ENCODE peak calls at places on chromosome 13, in four cellular contexts. O is A549; Y is CD8-positive, alpha-beta memory T cell; J is PC-3. E is an unnamed sample. For H3K4me1, the result is how much of the 10 kb centered on the place peaks cover.

GRCh38 chr13:33367931-33368330 is 82.4 kb upstream of the STARD13 start:
- DNase-seq in O (no peak), Y (no peak), J (no peak), E (no peak)

GRCh38 chr13:59750860-59751259 is 412.9 kb downstream of the DIAPH3 start:
- DNase-seq in Y (no peak), J (no peak), O (no peak), E (no peak)

GRCh38 chr13:39394811-39395685 is 207.9 kb downstream of the LHFPL6 start:
- DNase-seq in Y (no peak), J (no peak), O (no peak), E (no peak)

GRCh38 chr13:80894930-80895329 is 554.0 kb upstream of the SPRY2 start:
- DNase-seq in O (no peak), J (no peak), Y (no peak), E (no peak)

GRCh38 chr13:99655351-99656091 is 154.2 kb downstream of the TM9SF2 start:
- DNase-seq in J (peak), Y (no peak), O (peak), E (no peak)

GRCh38 chr13:107466326-107466725 is 749.0 kb downstream of the LIG4 start:
- DNase-seq in Y (no peak), J (peak), O (no peak), E (no peak)

GRCh38 chr13:107553838-107554237 is 661.5 kb downstream of the LIG4 start:
- DNase-seq in J (peak), Y (no peak), O (no peak), E (no peak)

GRCh38 chr13:106318941-106319411 is 216.5 kb downstream of the EFNB2 start:
- DNase-seq in O (peak), J (peak), Y (no peak), E (peak)

GRCh38 chr13:99062593-99062992 is 84.7 kb upstream of the DOCK9 start:
- DNase-seq in O (no peak), J (peak), Y (no peak), E (no peak)

GRCh38 chr13:46620029-46620428 is 67.1 kb downstream of the LRCH1 start:
- DNase-seq in J (no peak), Y (no peak), O (no peak), E (no peak)
- H3K4me1 ChIP-seq in J (under half), Y (under half), O (half or more), E (under half)

GRCh38 chr13:73754241-73754640 is 380.0 kb downstream of the KLF12 start:
- DNase-seq in J (no peak), O (no peak), Y (no peak), E (no peak)
- H3K4me1 ChIP-seq in J (under half), O (under half), Y (under half), E (under half)

GRCh38 chr13:49938274-49938673 is 2.1 kb upstream of the SPRYD7 start:
- DNase-seq in O (no peak), J (no peak), Y (no peak), E (no peak)
- H3K4me1 ChIP-seq in O (under half), J (under half), Y (under half), E (under half)

DNA sequence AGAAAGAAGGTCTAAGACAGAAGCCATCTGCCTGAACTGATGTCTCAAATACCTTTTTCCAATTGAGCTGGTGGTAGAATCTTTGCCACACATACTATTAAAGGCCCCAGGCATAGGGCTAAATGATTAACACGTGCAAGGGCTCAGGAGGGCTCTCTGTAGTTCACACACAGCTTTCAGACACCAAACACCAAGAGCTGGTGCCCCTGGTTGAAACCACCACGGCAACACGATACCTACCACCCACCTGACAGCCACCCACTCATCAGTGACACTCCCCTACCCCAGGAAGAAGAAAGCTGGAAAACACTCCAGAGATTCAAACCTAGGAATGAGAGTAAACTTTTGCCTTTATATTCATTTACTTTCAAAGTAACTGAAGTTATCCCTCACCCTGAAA is 26.8 kb downstream of the IRS2 start:
- DNase-seq in O (no peak), Y (no peak), J (no peak), E (no peak)
- H3K4me1 ChIP-seq in O (under half), Y (under half), J (under half), E (under half)

GRCh38 chr13:45781553-45782326 is 69.8 kb downstream of the SIAH3 start:
- DNase-seq in O (no peak), J (peak), Y (no peak), E (no peak)

GRCh38 chr13:45782327-45783045 is 69.1 kb downstream of the SIAH3 start:
- DNase-seq in J (no peak), O (no peak), Y (no peak), E (no peak)

GRCh38 chr13:45786293-45786920 is 65.1 kb downstream of the SIAH3 start:
- DNase-seq in J (no peak), Y (no peak), O (no peak), E (no peak)

GRCh38 chr13:45783346-45784043 is 68.1 kb downstream of the SIAH3 start:
- DNase-seq in O (no peak), Y (no peak), J (no peak), E (no peak)

GRCh38 chr13:45784755-45785675 is 66.5 kb downstream of the SIAH3 start:
- DNase-seq in Y (no peak), J (no peak), O (no peak), E (no peak)
- H3K4me1 ChIP-seq in Y (under half), J (under half), O (under half), E (under half)

GRCh38 chr13:112057736-112058518 is 9.0 kb upstream of the SOX1 start:
- DNase-seq in J (no peak), Y (no peak), O (no peak), E (no peak)
- H3K4me1 ChIP-seq in J (under half), Y (under half), O (under half), E (under half)

DNA sequence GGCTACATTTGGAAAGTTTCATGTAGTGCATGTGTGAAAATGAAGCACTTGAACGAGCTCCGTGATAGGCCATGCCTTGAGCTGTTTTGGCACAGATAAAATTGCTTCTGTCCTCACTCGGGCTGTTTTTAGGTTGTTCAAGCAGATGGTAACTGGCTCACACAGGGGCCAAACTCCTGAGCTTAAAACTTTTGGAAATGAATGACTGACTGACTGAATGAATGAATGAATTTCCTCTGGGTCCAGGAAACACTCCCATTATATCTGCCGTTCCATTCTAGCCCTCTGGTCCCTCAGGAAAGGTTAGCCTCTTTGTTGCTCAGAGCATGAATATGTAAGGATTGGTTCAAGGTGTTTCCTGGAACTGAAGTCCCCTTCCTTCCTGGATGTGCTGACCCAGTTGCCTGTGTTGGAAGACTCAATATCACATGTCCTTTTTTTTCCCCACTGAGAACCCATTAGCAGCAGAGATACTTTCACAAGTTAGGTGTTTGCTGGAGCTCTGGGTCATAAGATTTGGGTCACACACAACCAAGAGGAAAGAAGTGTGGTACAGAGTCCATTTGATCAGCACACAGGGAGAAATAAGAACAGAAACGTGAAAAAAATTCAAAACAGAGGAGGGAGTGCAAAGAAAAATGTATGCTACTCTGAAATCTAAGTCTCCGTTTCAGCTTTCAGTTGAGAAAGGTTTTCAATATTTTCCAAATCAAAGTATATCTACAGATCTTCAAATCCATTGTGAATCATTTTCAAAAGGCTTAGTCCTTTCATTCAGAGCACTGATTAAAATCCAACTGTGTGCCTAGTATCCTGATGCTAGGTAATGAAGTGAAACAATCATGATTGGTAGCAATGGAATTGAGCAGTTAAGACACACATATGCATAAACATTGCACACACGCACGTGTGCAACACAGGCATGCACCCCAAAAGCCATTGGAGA is 18.9 kb downstream of the MBNL2 start:
- DNase-seq in J (no peak), O (no peak), Y (no peak), E (no peak)
- H3K4me1 ChIP-seq in J (under half), O (half or more), Y (under half), E (half or more)

DNA sequence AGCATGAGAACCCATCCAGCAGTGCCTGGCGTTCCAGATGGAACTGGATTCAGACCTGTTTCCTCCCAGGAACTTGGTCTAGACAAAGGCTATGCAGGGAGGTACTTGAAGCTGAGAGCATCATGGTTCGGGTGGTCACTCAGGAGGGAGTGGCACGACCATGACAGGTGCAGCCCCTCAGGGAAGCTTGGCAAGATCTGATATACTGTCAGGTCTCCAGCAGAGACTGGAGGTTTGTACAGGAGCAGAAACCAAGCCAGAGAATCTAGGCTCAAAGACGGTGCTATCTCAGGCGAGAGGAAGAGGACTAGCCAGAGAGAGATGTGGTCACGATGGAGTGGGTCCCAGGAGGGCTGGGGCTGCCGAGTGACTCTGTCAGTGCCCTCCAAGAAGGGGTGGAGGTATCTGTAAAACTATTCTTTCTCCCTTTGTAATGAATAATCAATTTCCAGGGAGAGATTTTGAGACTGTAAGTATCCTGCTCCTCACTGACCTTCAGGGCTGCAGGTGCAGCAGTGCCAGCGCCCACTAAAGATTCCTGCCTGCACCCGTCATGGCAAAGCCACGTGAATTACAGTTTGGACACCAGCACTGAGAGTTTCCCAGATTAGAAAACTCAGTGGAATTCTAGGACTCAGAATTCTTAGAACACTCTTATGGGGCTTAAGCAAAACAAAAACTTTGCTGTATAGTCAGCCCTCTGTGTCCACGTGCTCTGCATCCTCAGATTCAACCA is 10.2 kb upstream of the DCUN1D2 start:
- DNase-seq in O (no peak), J (no peak), Y (no peak), E (no peak)
- H3K4me1 ChIP-seq in O (under half), J (under half), Y (under half), E (under half)

E was measured in Panc1.